ENCODE peak calls at places on chromosome 20, in nine cellular contexts. O, H, E, Q, N, A, Y, D and S are unnamed samples.

GRCh38 chr20:13101701-13102100 is 92.9 kb downstream of the SPTLC3 start:
- DNase-seq in D (no peak), O (no peak), Q (no peak), A (peak), Y (no peak), E (no peak), N (no peak), H (no peak), S (no peak)

GRCh38 chr20:32449057-32449889 is 91.1 kb downstream of the ASXL1 start:
- DNase-seq in H (no peak), A (no peak), O (no peak), E (no peak), Y (no peak), Q (no peak), D (no peak), N (no peak), S (no peak)

GRCh38 chr20:8117636-8118413 is 14.2 kb upstream of the PLCB1 start:
- DNase-seq in A (no peak), Y (no peak), H (no peak), N (peak), E (no peak), O (no peak), Q (no peak), D (no peak), S (no peak)

GRCh38 chr20:46751856-46752255 is 42.4 kb downstream of the SLC2A10 start:
- DNase-seq in H (no peak), E (no peak), O (no peak), A (no peak), N (peak), Y (no peak), D (no peak), Q (peak), S (no peak)

GRCh38 chr20:15742076-15742475 is 831.2 kb downstream of the KIF16B start:
- DNase-seq in E (no peak), N (no peak), O (no peak), A (peak), Y (no peak), H (no peak), D (no peak), Q (no peak), S (no peak)

GRCh38 chr20:42836339-42836738 is 353.4 kb downstream of the PTPRT start:
- DNase-seq in E (no peak), Q (peak), A (peak), N (no peak), O (no peak), Y (no peak), D (no peak), H (no peak), S (no peak)

GRCh38 chr20:57913156-57913930 is 203.5 kb upstream of the PMEPA1 start:
- DNase-seq in A (no peak), D (no peak), H (no peak), Y (no peak), N (no peak), O (no peak), E (no peak), Q (no peak), S (no peak)

GRCh38 chr20:31570735-31571617 is 34.1 kb upstream of the ID1 start:
- DNase-seq in Q (no peak), A (no peak), Y (no peak), E (no peak), D (no peak), N (peak), H (no peak), O (no peak), S (no peak)

GRCh38 chr20:34013532-34013931 is 19.8 kb downstream of the RALY start:
- DNase-seq in A (no peak), E (no peak), N (no peak), H (no peak), Q (no peak), Y (no peak), D (no peak), O (no peak), S (no peak)

GRCh38 chr20:37329481-37330165 is 16.3 kb upstream of the SRC start:
- DNase-seq in O (no peak), H (no peak), Q (peak), N (no peak), A (no peak), Y (no peak), D (no peak), E (no peak), S (no peak)

GRCh38 chr20:57397693-57398108 is 6.5 kb downstream of the RBM38 start:
- DNase-seq in A (no peak), N (no peak), D (no peak), O (peak), H (no peak), Q (no peak), Y (no peak), E (no peak), S (peak)

GRCh38 chr20:63145156-63145555 is 70.8 kb downstream of the YTHDF1 start:
- DNase-seq in Q (no peak), Y (no peak), O (no peak), E (no peak), D (no peak), H (no peak), N (no peak), A (peak), S (no peak)

GRCh38 chr20:40689100-40689942 is at the start of gene MAFB:
- DNase-seq in Y (peak), O (no peak), H (peak), A (peak), Q (peak), E (peak), N (peak), D (peak), S (peak)

GRCh38 chr20:22833851-22834250 is 201.3 kb upstream of the SSTR4 start:
- DNase-seq in N (no peak), D (no peak), E (no peak), H (no peak), A (peak), Q (no peak), O (no peak), Y (no peak), S (no peak)